ENCODE peak calls at places on chromosomes 16 and 17, in eight cellular contexts. W is fibroblast of mammary gland; X is HCT116; Y is heart right ventricle; M is IMR-90; N is thoracic aorta; K is iPS DF 6.9; G is CD4-positive, CD25-positive, alpha-beta regulatory T cell. O is an unnamed sample.

GRCh38 chr16:67463059-67463458 is 17.9 kb downstream of the ATP6V0D1 start:
- DNase-seq in M (no peak), N (no peak), K (no peak), Y (no peak), X (no peak), W (no peak), G (no peak), O (no peak)

GRCh38 chr17:13362341-13363122 is 239.2 kb downstream of the HS3ST3A1 start:
- DNase-seq in Y (no peak), G (no peak), M (peak), K (no peak), W (peak), N (no peak), X (no peak), O (no peak)

GRCh38 chr17:17940451-17940911 is 31.7 kb downstream of the TOM1L2 start:
- DNase-seq in M (peak), X (no peak), W (peak), G (no peak), Y (no peak), N (no peak), K (no peak), O (no peak)

GRCh38 chr17:2990396-2990795 is 73.0 kb downstream of the OR1D5 start:
- DNase-seq in X (no peak), N (no peak), Y (no peak), W (no peak), K (no peak), M (no peak), G (no peak), O (no peak)

GRCh38 chr16:4384497-4384896 is 12.8 kb downstream of the VASN start:
- DNase-seq in X (no peak), K (no peak), Y (no peak), N (no peak), G (no peak), M (peak), W (peak), O (no peak)

GRCh38 chr16:67959520-67959919 is 8.9 kb downstream of the SLC12A4 start:
- DNase-seq in Y (peak), K (no peak), G (no peak), N (no peak), W (peak), X (no peak), M (peak), O (no peak)

GRCh38 chr17:80191192-80191591 is 21.4 kb downstream of the CARD14 start:
- DNase-seq in G (no peak), Y (no peak), N (no peak), M (no peak), K (peak), W (no peak), X (no peak), O (no peak)

GRCh38 chr17:31422443-31422842 is 31.0 kb downstream of the RAB11FIP4 start:
- DNase-seq in W (no peak), K (no peak), N (no peak), Y (no peak), X (no peak), G (no peak), M (no peak), O (no peak)

GRCh38 chr16:4472880-4473279 is 1.5 kb downstream of the NMRAL1 start:
- DNase-seq in X (no peak), N (no peak), M (no peak), W (no peak), G (no peak), Y (no peak), K (no peak), O (no peak)

GRCh38 chr17:29620271-29620670 is 2.4 kb downstream of the CORO6 start:
- DNase-seq in K (no peak), W (peak), X (peak), M (peak), G (no peak), Y (no peak), N (no peak), O (no peak)

GRCh38 chr16:63714876-63715275 is 1407.0 kb downstream of the CDH11 start:
- DNase-seq in X (no peak), N (no peak), Y (no peak), G (no peak), M (no peak), K (peak), W (no peak), O (no peak)

GRCh38 chr17:7445011-7445927 is at the start of gene CHRNB1:
- DNase-seq in K (no peak), N (no peak), Y (peak), G (peak), W (peak), X (peak), M (peak), O (no peak)

GRCh38 chr16:28181557-28181914 is 30.2 kb downstream of the XPO6 start:
- DNase-seq in N (peak), K (no peak), X (peak), W (peak), G (no peak), Y (peak), M (peak), O (no peak)

GRCh38 chr17:49581645-49581992 is 5.9 kb downstream of the NXPH3 start:
- DNase-seq in M (no peak), Y (no peak), N (no peak), X (no peak), G (no peak), K (no peak), W (no peak), O (no peak)

GRCh38 chr16:19884021-19884485 is 595 bp downstream of the GPRC5B start:
- DNase-seq in G (no peak), N (no peak), W (no peak), K (no peak), Y (peak), X (no peak), M (no peak), O (no peak)

GRCh38 chr17:59769891-59770290 is 62.4 kb downstream of the VMP1 start:
- DNase-seq in N (no peak), W (peak), Y (no peak), K (no peak), M (no peak), X (no peak), G (no peak), O (no peak)

GRCh38 chr16:72848045-72848410 is 199.9 kb downstream of the ZFHX3 start:
- DNase-seq in M (no peak), G (no peak), K (no peak), X (no peak), N (no peak), W (no peak), Y (no peak), O (no peak)

GRCh38 chr16:54282923-54283734 is 3.5 kb downstream of the IRX3 start:
- DNase-seq in M (no peak), N (no peak), G (no peak), Y (no peak), X (no peak), W (no peak), K (no peak), O (no peak)

GRCh38 chr17:35588196-35588920 is 1.2 kb downstream of the AP2B1 start:
- DNase-seq in X (peak), N (no peak), K (no peak), Y (no peak), G (peak), M (peak), W (peak), O (no peak)

GRCh38 chr16:89565506-89566372 is 5.3 kb downstream of the RPL13 start:
- DNase-seq in W (peak), K (no peak), M (peak), X (peak), Y (no peak), G (peak), N (no peak), O (no peak)

GRCh38 chr17:11871773-11872172 is 125.5 kb downstream of the ZNF18 start:
- DNase-seq in W (no peak), Y (no peak), G (no peak), X (no peak), K (no peak), N (no peak), M (no peak), O (no peak)

GRCh38 chr17:32490101-32490482 is 3.3 kb downstream of the CDK5R1 start:
- DNase-seq in Y (no peak), K (no peak), N (no peak), M (no peak), W (no peak), G (no peak), X (no peak), O (no peak)

GRCh38 chr17:4872786-4873185 is 26.6 kb upstream of the C17orf107 start:
- DNase-seq in N (no peak), K (no peak), Y (no peak), G (no peak), W (no peak), M (no peak), X (no peak), O (no peak)

GRCh38 chr17:64058547-64059115 is 38.2 kb upstream of the ICAM2 start:
- DNase-seq in N (no peak), Y (no peak), M (peak), G (no peak), K (no peak), W (no peak), X (no peak), O (peak)

GRCh38 chr17:20266806-20267458 is 200.4 kb downstream of the LGALS9B start:
- DNase-seq in W (peak), Y (no peak), X (no peak), K (no peak), G (no peak), M (peak), N (peak), O (no peak)

GRCh38 chr17:5921919-5922318 is 148.3 kb upstream of the WSCD1 start:
- DNase-seq in N (no peak), Y (no peak), G (no peak), K (no peak), M (no peak), X (peak), W (no peak), O (no peak)

GRCh38 chr16:72234372-72234771 is 62.4 kb upstream of the PMFBP1 start:
- DNase-seq in N (no peak), X (no peak), G (no peak), K (no peak), W (no peak), M (no peak), Y (no peak), O (no peak)

GRCh38 chr17:14080847-14081251 is 11.5 kb downstream of the COX10 start:
- DNase-seq in M (no peak), G (no peak), K (no peak), N (no peak), W (peak), Y (no peak), X (no peak), O (no peak)

GRCh38 chr16:3641801-3642396 is 12.6 kb upstream of the DNASE1 start:
- DNase-seq in X (no peak), K (no peak), N (no peak), M (no peak), Y (no peak), G (no peak), W (no peak), O (no peak)

GRCh38 chr16:57807252-57807967 is 5.1 kb upstream of the KIFC3 start:
- DNase-seq in N (no peak), Y (no peak), W (no peak), M (no peak), G (no peak), X (no peak), K (no peak), O (no peak)

GRCh38 chr16:57809276-57809793 is 7.0 kb upstream of the KIFC3 start:
- DNase-seq in N (no peak), K (no peak), M (no peak), Y (no peak), W (no peak), G (no peak), X (no peak), O (no peak)

GRCh38 chr16:57808589-57808988 is 6.3 kb upstream of the KIFC3 start:
- DNase-seq in N (no peak), X (no peak), M (no peak), Y (no peak), W (no peak), K (no peak), G (no peak), O (no peak)

GRCh38 chr16:57809843-57810196 is 7.5 kb upstream of the KIFC3 start:
- DNase-seq in X (no peak), N (no peak), Y (no peak), K (no peak), W (no peak), M (no peak), G (no peak), O (no peak)

GRCh38 chr16:57807968-57808528 is 5.8 kb upstream of the KIFC3 start:
- DNase-seq in X (peak), Y (peak), G (peak), M (peak), N (no peak), K (no peak), W (peak), O (no peak)
- H3K4me3 ChIP-seq in X (peak), Y (peak), G (no peak), M (no peak), N (peak), K (no peak), W (peak), O (no peak)

GRCh38 chr16:23301251-23302044 is 654 bp upstream of the SCNN1B start:
- DNase-seq in W (no peak), X (no peak), N (no peak), K (no peak), Y (no peak), G (no peak), M (no peak), O (no peak)
- H3K4me3 ChIP-seq in W (no peak), X (peak), N (no peak), K (peak), Y (no peak), G (no peak), M (no peak), O (no peak)

GRCh38 chr17:61402978-61403845 is 3.6 kb downstream of the TBX2 start:
- DNase-seq in N (no peak), W (no peak), Y (no peak), G (no peak), M (peak), K (no peak), X (no peak), O (no peak)
- H3K4me3 ChIP-seq in N (peak), W (peak), Y (peak), G (no peak), M (peak), K (no peak), X (no peak), O (peak)

GRCh38 chr16:24920568-24920967 is 74.8 kb downstream of the SLC5A11 start:
- DNase-seq in Y (no peak), W (no peak), N (no peak), K (no peak), G (no peak), X (no peak), M (no peak), O (no peak)
- H3K4me3 ChIP-seq in Y (no peak), W (no peak), N (no peak), K (no peak), G (no peak), X (no peak), M (no peak), O (no peak)

GRCh38 chr16:56792960-56793359 is 63.0 kb downstream of the NUP93 start:
- DNase-seq in Y (no peak), K (no peak), M (no peak), N (no peak), G (no peak), W (no peak), X (no peak), O (no peak)

GRCh38 chr16:56787185-56787584 is 57.3 kb downstream of the NUP93 start:
- DNase-seq in X (no peak), Y (no peak), N (no peak), K (no peak), M (no peak), G (no peak), W (no peak), O (no peak)

GRCh38 chr16:56789360-56789759 is 59.4 kb downstream of the NUP93 start:
- DNase-seq in W (peak), K (no peak), N (no peak), G (peak), M (peak), X (peak), Y (peak), O (peak)

GRCh38 chr16:56793504-56793903 is 63.6 kb downstream of the NUP93 start:
- DNase-seq in G (peak), M (peak), Y (no peak), N (no peak), W (peak), X (no peak), K (no peak), O (no peak)

DNA sequence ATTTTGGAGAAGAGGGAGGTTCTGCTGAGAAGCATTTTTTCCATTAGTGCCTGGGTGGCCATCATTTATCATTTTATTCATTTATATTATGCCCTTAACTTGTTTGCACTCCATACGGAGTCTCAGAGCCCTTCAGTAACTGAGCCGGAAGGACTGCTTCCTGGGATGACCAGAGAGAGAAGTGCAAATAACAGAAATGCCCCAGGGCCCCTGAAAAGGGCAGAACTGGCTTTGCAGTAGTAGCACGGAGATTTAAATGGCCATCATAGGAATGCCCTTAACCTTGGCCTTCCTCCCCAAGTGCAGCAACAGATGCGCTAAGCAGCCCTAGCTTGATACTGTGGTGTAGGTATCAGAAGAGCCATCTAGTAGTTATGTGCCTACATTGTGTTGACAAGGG is 58.5 kb downstream of the NUP93 start:
- DNase-seq in W (no peak), X (no peak), K (no peak), M (no peak), N (no peak), G (no peak), Y (no peak), O (no peak)
- H3K4me3 ChIP-seq in W (no peak), X (no peak), K (no peak), M (no peak), N (no peak), G (no peak), Y (no peak), O (no peak)

GRCh38 chr17:57663326-57664070 is 81.6 kb downstream of the CCDC182 start:
- DNase-seq in G (no peak), W (peak), X (no peak), M (no peak), N (no peak), Y (no peak), K (no peak), O (no peak)
- H3K4me3 ChIP-seq in G (no peak), W (no peak), X (no peak), M (no peak), N (peak), Y (peak), K (no peak), O (no peak)

DNA sequence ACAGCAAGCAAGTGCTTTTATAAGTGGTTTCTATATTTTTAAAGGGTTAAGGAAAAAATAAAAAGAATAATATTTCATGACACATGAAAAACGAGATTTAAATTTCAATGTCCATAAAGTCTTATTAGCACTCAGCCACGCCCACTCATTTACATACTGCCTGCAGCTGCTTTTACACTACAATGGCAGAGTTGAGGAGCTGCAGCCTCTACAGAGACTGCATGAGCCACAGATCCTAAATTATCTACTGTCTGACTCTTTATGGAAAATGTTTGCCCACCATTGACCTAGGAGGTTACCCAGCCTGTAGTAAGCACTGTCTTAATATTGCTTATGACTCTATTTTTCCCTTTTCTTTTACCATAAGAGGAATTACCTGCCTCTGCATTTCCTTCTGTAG is 139.5 kb upstream of the ERCC4 start:
- DNase-seq in Y (no peak), X (no peak), W (no peak), N (no peak), M (no peak), K (no peak), G (no peak), O (no peak)
- H3K4me3 ChIP-seq in Y (no peak), X (no peak), W (no peak), N (no peak), M (no peak), K (no peak), G (no peak), O (no peak)

GRCh38 chr16:2093793-2094192 is 41.9 kb downstream of the PKD1 start:
- DNase-seq in N (no peak), X (no peak), W (no peak), Y (no peak), G (no peak), M (no peak), K (no peak), O (no peak)
- H3K4me3 ChIP-seq in N (no peak), X (no peak), W (no peak), Y (no peak), G (no peak), M (no peak), K (no peak), O (no peak)

GRCh38 chr16:86563489-86564345 is 2.9 kb upstream of the FOXC2 start:
- DNase-seq in W (peak), G (peak), N (peak), X (peak), M (peak), Y (peak), K (no peak), O (peak)
- H3K4me3 ChIP-seq in W (peak), G (peak), N (peak), X (peak), M (peak), Y (peak), K (no peak), O (peak)

DNA sequence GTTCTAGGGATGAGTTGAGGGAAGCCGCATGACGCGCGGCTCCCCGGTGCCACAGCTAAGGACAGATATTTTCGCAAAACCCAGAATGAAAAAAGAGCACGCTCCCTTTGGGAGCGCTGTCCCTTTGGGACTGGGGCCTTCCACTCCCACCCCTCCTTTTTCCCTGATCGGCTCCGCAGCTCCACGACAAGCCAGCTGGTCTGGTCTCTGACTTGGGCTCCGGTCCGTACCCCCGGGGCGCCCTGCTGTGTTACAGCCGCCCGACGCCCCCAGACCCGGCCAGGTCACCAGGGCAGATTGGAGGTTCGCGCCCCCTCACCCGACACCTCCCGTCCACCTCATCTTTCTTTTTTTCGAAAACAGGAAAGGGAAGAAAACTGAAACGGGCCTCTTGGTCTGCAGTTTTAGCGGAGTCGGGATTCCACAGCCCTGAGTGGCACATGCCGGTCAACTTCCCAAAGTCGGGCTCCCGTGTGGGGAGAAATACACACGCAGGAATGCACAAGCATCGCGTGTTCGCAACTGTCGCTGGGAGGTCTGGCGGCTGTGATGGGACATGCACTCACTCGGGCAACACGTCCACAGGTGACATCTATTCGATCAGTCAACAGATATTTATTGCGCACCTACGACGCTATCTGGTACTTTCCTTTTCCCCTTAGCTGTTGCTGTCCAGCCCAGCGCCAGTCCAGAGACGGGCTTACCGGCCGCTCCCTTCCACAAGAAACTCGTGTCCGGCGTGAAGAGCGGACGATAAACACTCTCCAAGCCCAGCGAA is 3.9 kb upstream of the SOX9 start:
- DNase-seq in X (no peak), M (peak), K (no peak), N (no peak), Y (no peak), W (no peak), G (no peak), O (no peak)
- H3K4me3 ChIP-seq in X (no peak), M (peak), K (peak), N (peak), Y (peak), W (no peak), G (no peak), O (no peak)

O was measured in Jurkat, Clone E6-1.